ENCODE peak calls at places on chromosomes 7 and 10, in seven cellular contexts. N, K, C, A, W, B and V are unnamed samples.

GRCh38 chr10:128431506-128431905 is 305.3 kb upstream of the MKI67 start:
- DNase-seq in N (no peak), K (no peak), C (no peak), A (no peak), W (no peak), B (peak), V (no peak)

GRCh38 chr7:127865466-127865865 is 165.8 kb downstream of the LRRC4 start:
- DNase-seq in N (no peak), K (no peak), C (peak), A (no peak), W (no peak), B (no peak), V (no peak)

GRCh38 chr7:22629056-22629455 is 97.9 kb upstream of the IL6 start:
- DNase-seq in N (no peak), K (no peak), C (no peak), A (no peak), W (no peak), B (peak), V (no peak)

GRCh38 chr7:106277976-106278375 is 6.8 kb downstream of the NAMPT start:
- DNase-seq in N (no peak), K (no peak), C (no peak), A (no peak), W (no peak), B (no peak), V (no peak)

GRCh38 chr7:29968683-29969457 is 20.7 kb downstream of the SCRN1 start:
- DNase-seq in N (no peak), K (peak), C (peak), A (no peak), W (no peak), B (no peak), V (no peak)

GRCh38 chr10:110765513-110766375 is 106.0 kb upstream of the PDCD4 start:
- DNase-seq in N (no peak), K (no peak), C (peak), A (no peak), W (no peak), B (no peak), V (no peak)

GRCh38 chr10:58653139-58653538 is 140.5 kb downstream of the BICC1 start:
- DNase-seq in N (no peak), K (no peak), C (no peak), A (no peak), W (no peak), B (no peak), V (peak)

GRCh38 chr10:119006451-119007210 is 22.9 kb upstream of the NANOS1 start:
- DNase-seq in N (peak), K (peak), C (no peak), A (no peak), W (no peak), B (no peak), V (peak)

GRCh38 chr10:43218951-43219837 is 47.7 kb downstream of the RASGEF1A start:
- DNase-seq in N (no peak), K (no peak), C (no peak), A (no peak), W (no peak), B (no peak), V (no peak)

GRCh38 chr7:8605227-8605626 is 171.8 kb downstream of the NXPH1 start:
- DNase-seq in N (no peak), K (no peak), C (no peak), A (no peak), W (no peak), B (no peak), V (no peak)

GRCh38 chr7:99949645-99950228 is 20.3 kb upstream of the GJC3 start:
- DNase-seq in N (no peak), K (no peak), C (no peak), A (no peak), W (peak), B (peak), V (no peak)

GRCh38 chr10:34666008-34666700 is 148.9 kb downstream of the PARD3 start:
- DNase-seq in N (peak), K (peak), C (peak), A (no peak), W (peak), B (peak), V (peak)

GRCh38 chr7:4769753-4770152 is 5.7 kb upstream of the AP5Z1 start:
- DNase-seq in N (no peak), K (no peak), C (no peak), A (no peak), W (no peak), B (no peak), V (no peak)

GRCh38 chr7:2437537-2438148 is 34.2 kb downstream of the CHST12 start:
- DNase-seq in N (no peak), K (no peak), C (no peak), A (no peak), W (no peak), B (no peak), V (no peak)

GRCh38 chr7:133993547-133993946 is 133.6 kb upstream of the LRGUK start:
- DNase-seq in N (no peak), K (no peak), C (no peak), A (no peak), W (no peak), B (no peak), V (no peak)

GRCh38 chr7:150417239-150417638 is 33.2 kb upstream of the GIMAP8 start:
- DNase-seq in N (peak), K (no peak), C (no peak), A (no peak), W (no peak), B (no peak), V (no peak)

GRCh38 chr10:55629792-55630490 is 731.1 kb downstream of the ZWINT start:
- DNase-seq in N (peak), K (peak), C (no peak), A (peak), W (no peak), B (peak), V (no peak)

GRCh38 chr7:78345979-78346378 is 547.4 kb downstream of the PHTF2 start:
- DNase-seq in N (peak), K (no peak), C (no peak), A (no peak), W (no peak), B (no peak), V (no peak)

GRCh38 chr10:59585046-59585700 is 124.5 kb downstream of the SLC16A9 start:
- DNase-seq in N (no peak), K (no peak), C (no peak), A (no peak), W (no peak), B (no peak), V (no peak)

GRCh38 chr10:63464402-63465292 is 1.1 kb downstream of the JMJD1C start:
- DNase-seq in N (no peak), K (no peak), C (peak), A (no peak), W (no peak), B (no peak), V (peak)

GRCh38 chr10:123835575-123835974 is 56.0 kb downstream of the CPXM2 start:
- DNase-seq in N (no peak), K (no peak), C (no peak), A (no peak), W (no peak), B (no peak), V (no peak)

GRCh38 chr10:24706479-24707118 is 17.1 kb downstream of the ARHGAP21 start:
- DNase-seq in N (no peak), K (peak), C (peak), A (no peak), W (no peak), B (no peak), V (peak)

GRCh38 chr10:124911124-124912051 is 30.5 kb upstream of the ZRANB1 start:
- DNase-seq in N (no peak), K (no peak), C (no peak), A (no peak), W (no peak), B (no peak), V (no peak)

GRCh38 chr10:116269612-116270011 is 3.4 kb downstream of the GFRA1 start:
- DNase-seq in N (no peak), K (no peak), C (no peak), A (no peak), W (no peak), B (peak), V (no peak)